ENCODE peak calls at places on chromosomes 7 and 10, in four cellular contexts. H is T1000, B is ovary, C is smooth muscle cell of the brain vasculature. P is an unnamed sample.

GRCh38 chr7:133029463-133029862 is 52.4 kb downstream of the CHCHD3 start:
- DNase-seq in H (no peak), B (no peak), C (no peak), P (no peak)

GRCh38 chr10:22573820-22574569 is 140.4 kb downstream of the PIP4K2A start:
- DNase-seq in H (no peak), B (no peak), C (no peak), P (no peak)

GRCh38 chr10:130360826-130361311 is 224.7 kb downstream of the GLRX3 start:
- DNase-seq in H (no peak), B (no peak), C (no peak), P (no peak)

GRCh38 chr7:15753834-15754600 is 67.5 kb upstream of the MEOX2 start:
- DNase-seq in H (no peak), B (no peak), C (no peak), P (no peak)

GRCh38 chr7:20348408-20348807 is 17.7 kb downstream of the ITGB8 start:
- DNase-seq in H (no peak), B (no peak), C (no peak), P (no peak)

GRCh38 chr7:21828846-21829245 is 116.9 kb downstream of the CDCA7L start:
- DNase-seq in H (no peak), B (no peak), C (no peak), P (no peak)

GRCh38 chr7:100469227-100470044 is 5.4 kb upstream of the SPACDR start:
- DNase-seq in H (peak; percentile 48), B (peak; percentile 93), C (no peak), P (peak; percentile 93)

GRCh38 chr10:60662917-60663614 is 115.2 kb upstream of the CDK1 start:
- DNase-seq in H (no peak), B (no peak), C (no peak), P (no peak)

GRCh38 chr7:104096683-104097082 is 107.2 kb upstream of the RELN start:
- DNase-seq in H (no peak), B (no peak), C (no peak), P (no peak)

GRCh38 chr7:30888783-30889182 is 22.9 kb upstream of the AQP1 start:
- DNase-seq in H (peak; percentile 46), B (no peak), C (peak; percentile 31), P (peak; percentile 62)

GRCh38 chr7:53151496-53151895 is 116.1 kb downstream of the POM121L12 start:
- DNase-seq in H (no peak), B (no peak), C (no peak), P (no peak)

GRCh38 chr7:21641546-21641945 is 98.7 kb downstream of the DNAH11 start:
- DNase-seq in H (no peak), B (no peak), C (no peak), P (no peak)

GRCh38 chr10:79381804-79382221 is 34.5 kb downstream of the PPIF start:
- DNase-seq in H (peak; percentile 72), B (peak; percentile 61), C (peak; percentile 78), P (no peak)

GRCh38 chr10:107340345-107340744 is 175.8 kb upstream of the SORCS1 start:
- DNase-seq in H (no peak), B (no peak), C (no peak), P (peak; percentile 58)

GRCh38 chr10:99555371-99556224 is 22.9 kb downstream of the NKX2-3 start:
- DNase-seq in H (no peak), B (no peak), C (no peak), P (no peak)

GRCh38 chr10:100174699-100175677 is 10.8 kb downstream of the ERLIN1 start:
- DNase-seq in H (no peak), B (no peak), C (no peak), P (no peak)

GRCh38 chr10:108597657-108598319 is 1325.5 kb downstream of the XPNPEP1 start:
- DNase-seq in H (no peak), B (no peak), C (no peak), P (no peak)

GRCh38 chr7:23893942-23894890 is 184.2 kb downstream of the STK31 start:
- DNase-seq in H (no peak), B (no peak), C (no peak), P (no peak)

GRCh38 chr7:155882596-155882995 is 70.3 kb upstream of the SHH start:
- DNase-seq in H (no peak), B (no peak), C (peak; percentile 28), P (no peak)

GRCh38 chr7:8932751-8933150 is 499.3 kb downstream of the NXPH1 start:
- DNase-seq in H (no peak), B (no peak), C (no peak), P (no peak)

GRCh38 chr10:85195596-85195995 is 867.2 kb downstream of the CCSER2 start:
- DNase-seq in H (no peak), B (no peak), C (no peak), P (no peak)

GRCh38 chr10:62506371-62506770 is 132.2 kb downstream of the ZNF365 start:
- DNase-seq in H (no peak), B (no peak), C (no peak), P (no peak)

GRCh38 chr10:43230101-43230908 is 36.6 kb downstream of the RASGEF1A start:
- DNase-seq in H (no peak), B (no peak), C (no peak), P (no peak)

GRCh38 chr7:149873074-149873967 is 448 bp upstream of the ATP6V0E2 start:
- DNase-seq in H (peak; percentile 73), B (peak; percentile 92), C (peak; percentile 62), P (peak; percentile 97)

GRCh38 chr7:75572396-75572795 is 80.3 kb downstream of the SPDYE5 start:
- DNase-seq in H (no peak), B (no peak), C (no peak), P (no peak)

GRCh38 chr7:2950578-2950977 is 93.1 kb downstream of the CARD11 start:
- DNase-seq in H (no peak), B (no peak), C (no peak), P (no peak)

GRCh38 chr10:88127766-88128165 is 264.3 kb downstream of the PTEN start:
- DNase-seq in H (no peak), B (no peak), C (no peak), P (no peak)

GRCh38 chr10:88838766-88839165 is 12.9 kb downstream of the ANKRD22 start:
- DNase-seq in H (no peak), B (no peak), C (no peak), P (no peak)

GRCh38 chr7:45920543-45921380 is at the start of gene IGFBP3:
- DNase-seq in H (peak; percentile 14), B (peak; percentile 74), C (no peak), P (no peak)

GRCh38 chr7:90383879-90384278 is 19.4 kb upstream of the CLDN12 start:
- DNase-seq in H (no peak), B (no peak), C (no peak), P (no peak)

GRCh38 chr10:132876131-132876860 is 66.1 kb downstream of the CFAP46 start:
- DNase-seq in H (no peak), B (peak; percentile 2), C (no peak), P (peak; percentile 6)

GRCh38 chr10:32015386-32015785 is 40.8 kb downstream of the KIF5B start:
- DNase-seq in H (no peak), B (no peak), C (no peak), P (no peak)

GRCh38 chr10:101778781-101779543 is 3.0 kb upstream of the FGF8 start:
- DNase-seq in H (no peak), B (peak; percentile 42), C (no peak), P (no peak)

GRCh38 chr10:74500806-74501205 is 325.6 kb upstream of the KAT6B start:
- DNase-seq in H (no peak), B (no peak), C (no peak), P (no peak)

GRCh38 chr10:7027913-7028808 is 382.7 kb downstream of the SFMBT2 start:
- DNase-seq in H (no peak), B (no peak), C (no peak), P (no peak)

GRCh38 chr10:105592468-105592867 is 951.4 kb downstream of the SORCS3 start:
- DNase-seq in H (no peak), B (no peak), C (no peak), P (no peak)

P was measured in adrenal gland.